ENCODE peak calls at places on chromosome 6, in six cellular contexts. Q is OCI-LY7, K is ovary, X is right atrium auricular region, L is GM23248, A is lower lobe of right lung. I is an unnamed sample.
A peak's percentile ranks its signal among the peaks of the same experiment; 100 is the strongest.

GRCh38 chr6:8707956-8708772 is 272.8 kb upstream of the SLC35B3 start:
- DNase-seq in Q (peak; percentile 0), K (no peak), X (no peak), L (peak; percentile 29), A (peak; percentile 51), I (no peak)

GRCh38 chr6:149895702-149896310 is 2.1 kb downstream of the RAET1E start:
- DNase-seq in Q (no peak), K (peak; percentile 51), X (peak; percentile 78), L (peak; percentile 82), A (no peak), I (peak; percentile 90)

GRCh38 chr6:131597448-131597847 is 24.4 kb downstream of the ARG1 start:
- DNase-seq in Q (peak; percentile 13), K (no peak), X (no peak), L (peak; percentile 14), A (no peak), I (no peak)

GRCh38 chr6:25876203-25876602 is 2.2 kb upstream of the SLC17A3 start:
- DNase-seq in Q (no peak), K (no peak), X (no peak), L (no peak), A (no peak), I (no peak)

GRCh38 chr6:48135352-48136084 is 24.5 kb upstream of the PTCHD4 start:
- DNase-seq in Q (no peak), K (no peak), X (no peak), L (peak; percentile 62), A (no peak), I (no peak)

GRCh38 chr6:88208736-88209135 is 42.6 kb upstream of the CNR1 start:
- DNase-seq in Q (no peak), K (no peak), X (no peak), L (no peak), A (no peak), I (no peak)

GRCh38 chr6:157079774-157080173 is 243.5 kb downstream of the TMEM242 start:
- DNase-seq in Q (no peak), K (no peak), X (no peak), L (no peak), A (no peak), I (no peak)

GRCh38 chr6:97059473-97059872 is 134.9 kb downstream of the KLHL32 start:
- DNase-seq in Q (peak; percentile 62), K (no peak), X (no peak), L (peak; percentile 70), A (no peak), I (no peak)

GRCh38 chr6:18216411-18216810 is 47.9 kb downstream of the DEK start:
- DNase-seq in Q (no peak), K (no peak), X (no peak), L (peak; percentile 43), A (no peak), I (no peak)

GRCh38 chr6:47047479-47048411 is 5.6 kb upstream of the ADGRF1 start:
- DNase-seq in Q (peak; percentile 77), K (no peak), X (peak; percentile 66), L (peak; percentile 72), A (no peak), I (peak; percentile 50)

GRCh38 chr6:156795825-156796224 is 18.6 kb downstream of the ARID1B start:
- DNase-seq in Q (no peak), K (no peak), X (no peak), L (peak; percentile 63), A (no peak), I (no peak)

GRCh38 chr6:13099771-13100170 is 228.6 kb downstream of the TBC1D7 start:
- DNase-seq in Q (no peak), K (no peak), X (no peak), L (no peak), A (no peak), I (no peak)

DNA sequence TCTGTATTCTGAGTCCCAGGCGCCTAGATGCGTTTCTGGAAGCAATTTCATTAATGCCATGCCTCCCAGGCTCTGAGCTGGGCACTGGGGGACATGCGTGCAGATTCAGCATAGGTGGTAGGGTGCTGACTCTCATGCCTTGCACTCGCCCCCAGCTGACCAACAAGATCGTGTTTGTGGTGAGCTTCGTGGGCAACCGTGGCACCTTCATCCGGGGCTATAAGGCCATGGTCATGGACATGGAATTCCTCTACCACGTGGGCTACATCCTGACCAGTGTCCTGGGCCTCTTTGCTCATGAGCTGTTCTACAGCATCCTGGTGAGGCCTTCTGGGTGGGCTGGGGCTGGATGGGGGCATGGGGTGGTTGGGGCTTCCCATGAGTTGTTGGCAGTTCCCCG is 21.6 kb downstream of the UQCC2 start:
- DNase-seq in Q (no peak), K (no peak), X (no peak), L (peak; percentile 11), A (no peak), I (peak; percentile 88)
- H3K36me3 ChIP-seq in Q (peaks cover 99% of the 10 kb centered on the region), K (no peaks in the 10 kb centered on the region), X (peaks cover 34% of the 10 kb centered on the region), L (no peaks in the 10 kb centered on the region), A (peaks cover 99% of the 10 kb centered on the region), I (peaks cover 77% of the 10 kb centered on the region)

DNA sequence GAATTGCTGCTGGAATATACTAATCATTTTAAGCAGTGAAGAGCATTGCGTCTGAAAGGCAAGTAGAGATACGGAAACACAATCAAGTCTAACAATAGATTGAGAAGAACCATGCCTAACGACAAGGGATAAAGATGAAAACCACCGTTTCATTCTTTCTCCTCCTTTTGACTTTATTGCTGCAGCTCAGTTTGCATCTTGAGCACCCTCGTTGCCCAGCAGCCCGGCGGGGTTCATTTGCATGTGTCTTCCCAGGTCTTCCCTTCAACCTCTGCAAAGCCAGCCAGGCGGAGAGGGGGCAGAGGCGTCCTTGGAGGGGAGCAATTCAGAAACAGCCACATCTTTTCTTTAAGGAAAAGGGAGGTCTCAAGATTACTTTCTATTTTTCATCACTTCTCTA is 18.5 kb upstream of the PXDC1 start:
- DNase-seq in Q (no peak), K (no peak), X (no peak), L (no peak), A (no peak), I (no peak)
- H3K4me3 ChIP-seq in Q (no peak overlapping the region), K (no peak overlapping the region), X (no peak overlapping the region), L (no peak overlapping the region), A (no peak overlapping the region), I (no peak overlapping the region)

GRCh38 chr6:6131492-6132109 is 124.9 kb upstream of the NRN1 start:
- DNase-seq in Q (peak; percentile 47), K (no peak), X (no peak), L (peak; percentile 57), A (no peak), I (no peak)
- H3K36me3 ChIP-seq in Q (no peaks in the 10 kb centered on the region), K (no peaks in the 10 kb centered on the region), X (no peaks in the 10 kb centered on the region), L (no peaks in the 10 kb centered on the region), A (no peaks in the 10 kb centered on the region), I (no peaks in the 10 kb centered on the region)

GRCh38 chr6:7432391-7433207 is 43.0 kb downstream of the RIOK1 start:
- DNase-seq in Q (no peak), K (no peak), X (no peak), L (no peak), A (no peak), I (no peak)
- H3K4me3 ChIP-seq in Q (no peak overlapping the region), K (no peak overlapping the region), X (no peak overlapping the region), L (no peak overlapping the region), A (no peak overlapping the region), I (no peak overlapping the region)

DNA sequence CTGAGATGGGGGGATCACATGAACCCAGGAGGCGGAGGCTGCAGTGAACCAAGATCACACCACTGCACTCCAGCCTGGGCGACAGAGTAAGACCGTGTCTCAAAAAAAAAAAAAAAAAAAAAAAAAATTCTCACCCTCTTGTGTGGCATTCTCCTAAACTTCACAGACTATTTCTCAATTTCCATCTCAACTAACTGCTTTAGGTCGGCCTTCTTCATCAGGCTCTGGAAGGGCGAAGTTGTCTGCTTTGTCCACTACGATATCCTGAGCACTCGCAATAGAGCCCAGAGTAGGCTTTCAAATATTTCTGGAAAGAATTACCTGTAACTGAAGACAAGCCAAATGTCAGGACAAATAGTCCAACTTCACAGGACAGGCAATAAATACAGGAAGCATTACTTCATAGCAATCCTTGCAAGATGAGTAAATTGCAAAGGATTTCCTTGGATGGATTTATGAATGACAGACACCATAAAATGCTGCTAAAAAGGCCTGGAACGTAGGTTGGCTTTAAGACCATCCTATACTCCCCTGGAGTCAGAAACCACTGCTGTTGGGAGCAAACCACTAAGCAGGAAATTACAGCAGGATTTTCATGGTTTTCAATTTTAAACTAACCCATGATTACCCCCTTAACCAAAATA is 116.3 kb upstream of the SLC2A12 start:
- DNase-seq in Q (no peak), K (peak; percentile 24), X (no peak), L (peak; percentile 25), A (no peak), I (no peak)
- H3K36me3 ChIP-seq in Q (peaks cover 39% of the 10 kb centered on the region), K (no peaks in the 10 kb centered on the region), X (peaks cover 51% of the 10 kb centered on the region), L (peaks cover 52% of the 10 kb centered on the region), A (peaks cover 62% of the 10 kb centered on the region), I (peaks cover 62% of the 10 kb centered on the region)